ENCODE peak calls at places on chromosomes 2 and 18, in six cellular contexts. K is neural progenitor cell, A is hepatocyte, C is thoracic aorta, T is RWPE2, N is tibial nerve. B is an unnamed sample. For H3K4me1 and H3K36me3, the result is how much of the 10 kb centered on the place peaks cover.

GRCh38 chr2:144300632-144301031 is 219.3 kb downstream of the ZEB2 start:
- DNase-seq in K (no peak), A (no peak), C (no peak), T (no peak), N (no peak), B (no peak)

GRCh38 chr2:23249348-23249747 is 135.6 kb upstream of the KLHL29 start:
- DNase-seq in K (no peak), A (no peak), C (peak), T (no peak), N (peak), B (no peak)

GRCh38 chr2:232839680-232840079 is 30.4 kb upstream of the SNORC start:
- DNase-seq in K (no peak), A (no peak), C (peak), T (no peak), N (peak), B (peak)

GRCh38 chr2:101360229-101360628 is 27.1 kb downstream of the CREG2 start:
- DNase-seq in K (no peak), A (peak), C (no peak), T (no peak), N (no peak), B (no peak)

GRCh38 chr2:173606619-173607305 is 252.1 kb downstream of the CDCA7 start:
- DNase-seq in K (no peak), A (no peak), C (no peak), T (no peak), N (no peak), B (no peak)

GRCh38 chr2:232522855-232523681 is 2.9 kb downstream of the PRSS56 start:
- DNase-seq in K (no peak), A (no peak), C (no peak), T (no peak), N (no peak), B (no peak)

GRCh38 chr18:22726469-22726868 is 206.7 kb upstream of the RBBP8 start:
- DNase-seq in K (no peak), A (no peak), C (no peak), T (no peak), N (no peak), B (no peak)

GRCh38 chr18:910247-910646 is 5.6 kb downstream of the ADCYAP1 start:
- DNase-seq in K (no peak), A (no peak), C (no peak), T (no peak), N (no peak), B (no peak)

GRCh38 chr18:8948471-8949149 is 153.9 kb upstream of the NDUFV2 start:
- DNase-seq in K (no peak), A (peak), C (no peak), T (no peak), N (no peak), B (peak)

GRCh38 chr2:44840186-44840850 is 101.2 kb upstream of the SIX3 start:
- DNase-seq in K (no peak), A (no peak), C (no peak), T (no peak), N (no peak), B (no peak)

GRCh38 chr2:233901367-233901766 is 15.8 kb upstream of the TRPM8 start:
- DNase-seq in K (no peak), A (no peak), C (no peak), T (no peak), N (no peak), B (no peak)

GRCh38 chr2:61853086-61853847 is 593 bp downstream of the FAM161A start:
- DNase-seq in K (peak), A (peak), C (no peak), T (no peak), N (peak), B (no peak)

GRCh38 chr2:142140434-142140845 is 9.6 kb upstream of the LRP1B start:
- DNase-seq in K (peak), A (peak), C (no peak), T (no peak), N (no peak), B (peak)

GRCh38 chr18:62716679-62717058 is 1.3 kb downstream of the PHLPP1 start:
- DNase-seq in K (peak), A (peak), C (no peak), T (no peak), N (no peak), B (peak)

GRCh38 chr2:85523906-85524566 is 14.9 kb upstream of the MAT2A start:
- DNase-seq in K (peak), A (no peak), C (no peak), T (no peak), N (no peak), B (peak)

GRCh38 chr2:38233231-38233983 is 143.7 kb downstream of the ATL2 start:
- DNase-seq in K (no peak), A (peak), C (peak), T (no peak), N (no peak), B (peak)

GRCh38 chr2:241893265-241893664 is 23.7 kb downstream of the RTP5 start:
- DNase-seq in K (no peak), A (no peak), C (no peak), T (no peak), N (peak), B (no peak)

GRCh38 chr2:20868377-20868776 is 45.5 kb upstream of the LDAH start:
- DNase-seq in K (no peak), A (no peak), C (no peak), T (no peak), N (no peak), B (no peak)

GRCh38 chr2:167570370-167570769 is 677.0 kb downstream of the STK39 start:
- DNase-seq in K (no peak), A (no peak), C (no peak), T (no peak), N (no peak), B (no peak)

GRCh38 chr18:44452346-44452745 is 228.3 kb upstream of the SETBP1 start:
- DNase-seq in K (no peak), A (no peak), C (no peak), T (no peak), N (no peak), B (no peak)

GRCh38 chr2:215425021-215425782 is 10.7 kb downstream of the FN1 start:
- DNase-seq in K (no peak), A (no peak), C (no peak), T (no peak), N (no peak), B (no peak)

GRCh38 chr2:195837987-195838386 is 181.0 kb downstream of the SLC39A10 start:
- DNase-seq in K (no peak), A (no peak), C (no peak), T (no peak), N (no peak), B (no peak)

GRCh38 chr18:21331094-21331493 is 89.1 kb downstream of the GREB1L start:
- DNase-seq in K (peak), A (no peak), C (no peak), T (no peak), N (no peak), B (no peak)

GRCh38 chr2:101125374-101125773 is 25.8 kb downstream of the TBC1D8 start:
- DNase-seq in K (no peak), A (no peak), C (no peak), T (no peak), N (no peak), B (peak)

GRCh38 chr18:42425025-42425424 is 470.0 kb downstream of the PIK3C3 start:
- DNase-seq in K (no peak), A (no peak), C (no peak), T (no peak), N (no peak), B (no peak)

GRCh38 chr2:236998250-236998649 is 87.4 kb upstream of the COPS8 start:
- DNase-seq in K (no peak), A (no peak), C (no peak), T (no peak), N (no peak), B (peak)

GRCh38 chr18:41457730-41458129 is 497.3 kb upstream of the PIK3C3 start:
- DNase-seq in K (no peak), A (no peak), C (no peak), T (no peak), N (no peak), B (no peak)

GRCh38 chr2:120434909-120435308 is 89.0 kb downstream of the INHBB start:
- DNase-seq in K (no peak), A (no peak), C (no peak), T (no peak), N (no peak), B (no peak)

GRCh38 chr2:201191132-201191875 is 8.4 kb downstream of the CASP10 start:
- DNase-seq in K (no peak), A (peak), C (no peak), T (no peak), N (no peak), B (peak)

GRCh38 chr2:97969466-97970067 is 26.2 kb downstream of the TMEM131 start:
- DNase-seq in K (no peak), A (no peak), C (no peak), T (no peak), N (no peak), B (no peak)
- H3K4me1 ChIP-seq in K (under half), A (under half), C (under half), T (under half), N (under half), B (under half)

GRCh38 chr2:28400921-28401320 is 8.3 kb downstream of the FOSL2 start:
- DNase-seq in K (no peak), A (no peak), C (no peak), T (no peak), N (no peak), B (no peak)

GRCh38 chr2:28401411-28401810 is 8.8 kb downstream of the FOSL2 start:
- DNase-seq in K (no peak), A (no peak), C (no peak), T (no peak), N (no peak), B (no peak)

GRCh38 chr2:28399289-28399688 is 6.6 kb downstream of the FOSL2 start:
- DNase-seq in K (no peak), A (no peak), C (no peak), T (no peak), N (no peak), B (no peak)

GRCh38 chr2:28399946-28400345 is 7.3 kb downstream of the FOSL2 start:
- DNase-seq in K (no peak), A (no peak), C (no peak), T (no peak), N (no peak), B (no peak)

GRCh38 chr2:28400434-28400833 is 7.8 kb downstream of the FOSL2 start:
- DNase-seq in K (peak), A (no peak), C (no peak), T (no peak), N (no peak), B (no peak)
- H3K36me3 ChIP-seq in K (under half), A (under half), C (under half), T (half or more), N (under half), B (under half)

DNA sequence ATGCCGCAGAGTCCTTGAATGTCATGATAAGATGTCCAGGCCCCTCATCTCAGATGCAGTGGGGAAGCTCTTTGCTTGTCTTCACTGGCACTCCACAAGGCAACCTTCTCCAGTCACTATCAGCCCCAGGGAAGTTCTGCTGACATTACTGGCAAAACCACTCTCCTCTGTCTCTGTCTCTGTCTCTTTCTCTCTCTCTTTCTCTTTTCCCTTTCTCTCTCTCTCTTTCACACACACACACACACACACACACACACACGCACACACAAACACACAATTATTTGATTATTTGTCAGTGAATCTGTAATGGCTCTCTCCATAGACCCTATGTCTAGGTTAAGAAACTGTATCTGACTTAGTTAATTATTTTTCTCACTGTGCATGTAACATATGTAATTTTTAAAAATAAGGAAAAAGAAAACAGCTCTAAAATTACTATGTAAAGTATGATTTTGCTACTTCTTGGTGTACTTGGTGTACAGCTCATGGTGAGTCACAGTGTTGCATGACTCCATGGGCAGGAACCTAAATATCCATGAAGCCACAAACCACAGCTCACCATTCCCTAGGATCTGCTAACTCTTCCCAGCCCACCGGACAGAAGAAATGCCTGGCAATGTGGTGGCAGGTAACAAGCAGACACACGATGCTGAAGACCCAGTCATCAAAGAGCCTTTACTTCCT is 594.9 kb upstream of the ID2 start:
- DNase-seq in K (no peak), A (no peak), C (no peak), T (peak), N (no peak), B (peak)
- H3K27ac ChIP-seq in K (no peak), A (no peak), C (no peak), T (peak), N (no peak), B (no peak)

GRCh38 chr18:24196764-24197163 is 57.9 kb downstream of the CABYR start:
- DNase-seq in K (no peak), A (no peak), C (no peak), T (no peak), N (no peak), B (no peak)
- H3K4me1 ChIP-seq in K (under half), A (under half), C (under half), T (under half), N (under half), B (under half)

GRCh38 chr2:47155091-47155876 is at the start of gene STPG4:
- DNase-seq in K (no peak), A (no peak), C (no peak), T (no peak), N (no peak), B (no peak)
- H3K36me3 ChIP-seq in K (under half), A (under half), C (under half), T (under half), N (half or more), B (under half)

GRCh38 chr2:8658064-8658862 is 23.6 kb upstream of the ID2 start:
- DNase-seq in K (no peak), A (no peak), C (no peak), T (no peak), N (no peak), B (no peak)

GRCh38 chr2:8654483-8654882 is 27.4 kb upstream of the ID2 start:
- DNase-seq in K (no peak), A (no peak), C (no peak), T (no peak), N (no peak), B (no peak)

GRCh38 chr2:8657423-8658062 is 24.3 kb upstream of the ID2 start:
- DNase-seq in K (no peak), A (no peak), C (no peak), T (no peak), N (no peak), B (no peak)

GRCh38 chr2:8656160-8656641 is 25.7 kb upstream of the ID2 start:
- DNase-seq in K (no peak), A (peak), C (no peak), T (no peak), N (no peak), B (no peak)

DNA sequence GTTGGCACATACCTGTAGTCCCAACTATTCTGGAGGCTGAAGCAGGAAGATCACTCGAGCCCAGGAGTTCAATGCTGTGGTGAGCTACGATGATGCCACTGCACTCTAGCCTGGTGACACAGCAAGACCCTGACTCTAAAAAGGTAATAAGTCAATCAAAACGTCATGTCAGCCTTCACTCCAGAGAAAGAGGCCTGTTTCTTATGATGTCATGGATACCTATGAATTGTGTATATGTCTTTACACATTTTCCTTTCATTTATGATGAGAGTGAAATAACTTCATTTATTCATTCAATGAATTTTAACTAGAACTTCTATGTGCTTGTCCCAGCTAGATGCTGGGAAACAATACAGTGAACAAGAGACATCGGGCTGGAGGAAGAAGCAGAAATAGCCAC is 25.0 kb upstream of the ID2 start:
- DNase-seq in K (no peak), A (no peak), C (no peak), T (no peak), N (no peak), B (no peak)
- H3K27ac ChIP-seq in K (no peak), A (peak), C (no peak), T (no peak), N (no peak), B (no peak)

GRCh38 chr2:74845217-74845751 is 11.4 kb downstream of the HK2 start:
- DNase-seq in K (peak), A (peak), C (peak), T (peak), N (peak), B (peak)

GRCh38 chr2:74843371-74844298 is 9.7 kb downstream of the HK2 start:
- DNase-seq in K (no peak), A (peak), C (no peak), T (no peak), N (no peak), B (peak)

GRCh38 chr2:74846481-74846880 is 12.6 kb downstream of the HK2 start:
- DNase-seq in K (no peak), A (no peak), C (no peak), T (no peak), N (no peak), B (no peak)

GRCh38 chr2:74845991-74846390 is 12.1 kb downstream of the HK2 start:
- DNase-seq in K (no peak), A (no peak), C (no peak), T (no peak), N (no peak), B (no peak)

DNA sequence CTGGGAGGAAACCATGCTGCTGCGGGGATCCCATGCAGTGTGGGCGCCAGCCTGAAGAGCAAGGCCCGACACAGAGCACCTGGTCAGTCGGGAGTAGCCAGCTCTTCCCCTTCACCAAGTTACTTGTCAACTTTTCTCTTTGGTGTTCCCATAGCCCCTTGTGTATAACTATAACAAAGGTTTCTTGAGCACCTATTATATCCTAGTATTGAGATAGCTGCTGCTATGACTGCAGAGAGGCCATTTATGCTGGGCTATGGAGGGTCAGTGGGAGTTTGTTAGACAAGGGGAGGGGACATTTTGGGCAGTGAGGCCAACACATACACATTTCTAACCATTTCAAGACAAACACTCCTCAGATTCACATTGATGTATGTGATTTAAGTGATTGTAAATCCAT is 10.8 kb downstream of the HK2 start:
- DNase-seq in K (no peak), A (no peak), C (no peak), T (no peak), N (no peak), B (no peak)
- H3K4me1 ChIP-seq in K (under half), A (under half), C (under half), T (half or more), N (under half), B (half or more)

DNA sequence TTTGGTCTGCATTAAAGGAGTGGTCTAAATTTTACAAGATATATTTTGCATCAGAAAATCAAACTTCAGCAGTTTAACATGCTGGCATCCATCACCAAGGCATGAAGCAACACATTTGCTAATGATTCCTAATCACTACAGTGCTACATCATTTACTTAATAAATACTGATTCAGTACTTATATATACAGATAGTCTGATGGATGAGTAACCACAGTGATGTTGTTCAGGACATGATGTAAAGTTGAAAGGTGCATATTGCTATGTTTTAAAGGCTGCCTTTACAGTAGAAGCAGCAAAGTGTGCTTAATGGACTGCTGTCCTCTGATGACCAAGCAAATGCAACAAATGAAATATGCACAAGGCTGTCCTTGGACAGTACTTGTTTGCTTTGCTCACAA is 11.1 kb downstream of the SUPT7L start:
- DNase-seq in K (no peak), A (no peak), C (no peak), T (no peak), N (no peak), B (no peak)
- H3K36me3 ChIP-seq in K (under half), A (under half), C (half or more), T (half or more), N (half or more), B (half or more)

GRCh38 chr2:96341641-96342040 is 6.1 kb downstream of the NCAPH start:
- DNase-seq in K (no peak), A (peak), C (no peak), T (no peak), N (no peak), B (no peak)
- H3K27ac ChIP-seq in K (no peak), A (peak), C (no peak), T (no peak), N (no peak), B (no peak)

B was measured in cardiac muscle cell.